ENCODE peak calls at places on chromosomes 13 and 19, in ten cellular contexts. B is AG08396, A is pancreas, Q is C1 segment of cervical spinal cord, J is aorta, K is cardiac septum, E is iPS-NIHi11, C is colonic mucosa, W is AG04449, V is GM20000. N is an unnamed sample.

GRCh38 chr13:113664751-113665581 is 2.1 kb upstream of the GRK1 start:
- DNase-seq in B (no peak), A (peak), Q (no peak), J (peak), K (peak), E (no peak), C (no peak), W (no peak), V (no peak), N (no peak)

GRCh38 chr19:54248016-54248601 is 5.5 kb upstream of the LILRA6 start:
- DNase-seq in B (no peak), A (no peak), Q (no peak), J (no peak), K (peak), E (no peak), C (no peak), W (no peak), V (no peak), N (no peak)

GRCh38 chr19:14337510-14337909 is 43.7 kb upstream of the ADGRE5 start:
- DNase-seq in B (peak), A (no peak), Q (no peak), J (no peak), K (no peak), E (peak), C (peak), W (no peak), V (no peak), N (no peak)

GRCh38 chr19:12052057-12052570 is 647 bp downstream of the ZNF878 start:
- DNase-seq in B (peak), A (no peak), Q (no peak), J (no peak), K (no peak), E (no peak), C (peak), W (no peak), V (no peak), N (no peak)

GRCh38 chr13:84500016-84500415 is 617.7 kb upstream of the SLITRK1 start:
- DNase-seq in B (no peak), A (no peak), Q (no peak), J (no peak), K (no peak), E (no peak), C (no peak), W (no peak), V (no peak), N (no peak)

GRCh38 chr13:43232144-43232840 is 208.9 kb downstream of the DNAJC15 start:
- DNase-seq in B (no peak), A (no peak), Q (no peak), J (no peak), K (no peak), E (no peak), C (no peak), W (no peak), V (no peak), N (no peak)

GRCh38 chr13:99062593-99062992 is 84.7 kb upstream of the DOCK9 start:
- DNase-seq in B (no peak), A (no peak), Q (no peak), J (peak), K (no peak), E (no peak), C (no peak), W (no peak), V (no peak), N (no peak)

GRCh38 chr13:29877456-29878096 is 27.2 kb upstream of the UBL3 start:
- DNase-seq in B (no peak), A (no peak), Q (no peak), J (no peak), K (no peak), E (no peak), C (peak), W (no peak), V (no peak), N (no peak)

GRCh38 chr19:4098493-4098892 is 25.4 kb downstream of the MAP2K2 start:
- DNase-seq in B (no peak), A (no peak), Q (no peak), J (no peak), K (peak), E (no peak), C (no peak), W (no peak), V (no peak), N (no peak)